ENCODE peak calls at places on chromosomes 7 and 10, in eight cellular contexts. V, B, P, J, F, Z, W and E are unnamed samples.

GRCh38 chr10:36671607-36672006 is 453.8 kb upstream of the ANKRD30A start:
- DNase-seq in F (no peak), J (peak), W (peak), P (no peak), B (no peak), V (no peak), Z (no peak), E (peak)

GRCh38 chr7:25495342-25495855 is 267.1 kb upstream of the NPVF start:
- DNase-seq in F (peak), Z (no peak), V (no peak), W (no peak), B (no peak), P (peak), J (no peak), E (no peak)

GRCh38 chr10:112250555-112250954 is 32.6 kb upstream of the TECTB start:
- DNase-seq in F (no peak), W (peak), V (no peak), Z (no peak), B (no peak), J (peak), P (no peak), E (peak)

GRCh38 chr7:85719981-85720963 is 533.4 kb upstream of the SEMA3D start:
- DNase-seq in B (no peak), Z (no peak), F (no peak), V (no peak), W (peak), J (peak), P (no peak), E (peak)

GRCh38 chr10:15146366-15146765 is 22.1 kb downstream of the NMT2 start:
- DNase-seq in J (no peak), V (no peak), Z (no peak), B (no peak), F (no peak), P (no peak), W (no peak), E (no peak)

GRCh38 chr10:27838291-27838690 is 92.7 kb upstream of the MKX start:
- DNase-seq in P (no peak), V (no peak), J (no peak), B (no peak), W (peak), F (no peak), Z (no peak), E (no peak)

GRCh38 chr10:18737841-18738240 is 78.6 kb downstream of the ARL5B start:
- DNase-seq in P (no peak), B (no peak), Z (no peak), W (peak), V (no peak), F (no peak), J (peak), E (no peak)

GRCh38 chr7:77982926-77983550 is 184.5 kb downstream of the PHTF2 start:
- DNase-seq in J (no peak), V (no peak), W (no peak), P (no peak), Z (no peak), B (no peak), F (no peak), E (peak)

GRCh38 chr10:44980309-44981171 is 1.9 kb upstream of the DEPP1 start:
- DNase-seq in V (no peak), F (peak), B (no peak), P (no peak), Z (no peak), J (no peak), W (no peak), E (peak)

GRCh38 chr10:36325815-36326214 is 683.7 kb upstream of the FZD8 start:
- DNase-seq in Z (no peak), J (no peak), V (no peak), B (no peak), P (no peak), W (no peak), F (no peak), E (no peak)

GRCh38 chr7:115707236-115707635 is 323.3 kb downstream of the TFEC start:
- DNase-seq in V (no peak), W (peak), J (peak), Z (peak), B (no peak), P (peak), F (no peak), E (peak)

GRCh38 chr7:78185149-78185745 is 386.7 kb downstream of the PHTF2 start:
- DNase-seq in F (no peak), B (no peak), W (no peak), V (no peak), J (peak), P (no peak), Z (no peak), E (no peak)

GRCh38 chr7:69104023-69104422 is 494.3 kb upstream of the AUTS2 start:
- DNase-seq in F (no peak), B (no peak), V (no peak), Z (no peak), P (no peak), W (no peak), J (no peak), E (no peak)

GRCh38 chr7:33423646-33424020 is 294.3 kb downstream of the BBS9 start:
- DNase-seq in J (no peak), Z (peak), W (no peak), F (no peak), P (no peak), B (no peak), V (no peak), E (peak)

GRCh38 chr10:13340626-13341370 is 7.3 kb downstream of the SEPHS1 start:
- DNase-seq in V (no peak), W (no peak), P (no peak), J (peak), Z (no peak), B (no peak), F (no peak), E (no peak)

GRCh38 chr7:74501298-74501697 is 47.6 kb downstream of the GTF2IRD1 start:
- DNase-seq in V (peak), J (no peak), Z (no peak), P (no peak), F (no peak), B (peak), W (no peak), E (peak)

GRCh38 chr7:138074121-138074520 is 2.1 kb upstream of the AKR1D1 start:
- DNase-seq in W (no peak), B (no peak), P (no peak), J (no peak), F (no peak), Z (no peak), V (no peak), E (peak)

GRCh38 chr7:45000096-45001032 is at the start of gene CCM2:
- DNase-seq in V (peak), W (peak), F (no peak), P (peak), Z (no peak), B (no peak), J (peak), E (no peak)

GRCh38 chr10:96442017-96442643 is 71.6 kb downstream of the TLL2 start:
- DNase-seq in F (no peak), B (no peak), P (no peak), Z (no peak), J (no peak), V (no peak), W (no peak), E (no peak)

GRCh38 chr7:139471740-139472353 is 11.6 kb downstream of the KLRG2 start:
- DNase-seq in B (no peak), Z (no peak), W (no peak), J (peak), P (no peak), F (no peak), V (no peak), E (no peak)

DNA sequence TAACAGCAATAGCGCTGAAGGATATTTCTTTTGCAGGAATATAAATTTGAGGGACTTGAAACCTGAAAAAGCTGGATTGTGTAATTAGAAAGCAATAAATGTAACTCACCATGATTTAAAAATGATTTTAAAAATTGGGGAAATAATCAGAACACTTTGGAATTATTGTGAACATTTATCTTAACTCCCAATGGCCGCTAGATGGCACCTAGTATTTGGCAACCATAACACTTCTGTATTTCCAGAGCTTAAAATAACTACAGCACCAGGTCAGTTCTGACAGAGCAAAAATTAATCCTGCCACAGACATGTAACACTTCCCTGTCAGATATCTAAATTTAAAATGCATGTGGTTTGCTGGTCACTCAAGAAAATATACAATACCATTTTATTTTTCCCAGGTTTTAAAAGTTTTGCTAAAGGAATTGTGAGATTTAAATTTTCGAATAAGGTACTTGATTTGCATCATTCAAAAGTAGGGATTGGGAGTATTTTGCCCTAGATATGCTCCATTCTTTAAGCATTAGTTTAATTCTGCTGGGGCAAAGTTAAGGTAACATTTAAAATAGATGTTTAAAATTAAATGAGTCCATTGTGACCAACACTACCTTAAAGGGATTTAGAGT is 144.5 kb downstream of the PPP1R3A start:
- DNase-seq in B (no peak), Z (peak), V (no peak), W (peak), F (no peak), P (peak), J (peak), E (peak)
- TF ChIP-seq CTCF in B (peak), Z (peak), V (peak), W (peak), F (no peak), P (peak), J (peak), E (peak)

DNA sequence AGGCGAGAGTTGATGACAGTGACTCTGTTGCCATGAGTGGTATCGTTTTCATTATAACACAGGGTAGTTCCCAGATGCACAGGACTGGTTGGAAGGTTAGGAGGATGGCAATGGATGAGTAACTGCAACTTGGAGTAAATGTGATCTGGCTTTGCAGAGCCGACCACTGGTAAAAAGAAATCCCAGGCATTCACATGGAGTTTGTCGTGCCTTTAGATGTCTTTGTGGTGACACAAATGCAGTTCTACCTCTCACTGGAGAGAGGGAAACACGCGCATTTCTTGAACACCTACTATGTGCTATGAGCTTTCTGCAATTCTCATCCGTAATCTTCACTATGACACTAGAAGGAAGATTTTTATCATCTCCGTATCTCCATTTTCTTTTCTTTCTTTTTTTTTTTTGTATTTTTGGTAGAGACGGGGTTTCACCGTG is 1.7 kb upstream of the MNX1 start:
- DNase-seq in Z (no peak), V (no peak), P (no peak), F (no peak), B (no peak), J (no peak), W (no peak), E (no peak)
- H3K4me3 ChIP-seq in Z (peak), V (no peak), P (no peak), F (no peak), B (no peak), J (no peak), W (no peak), E (no peak)

GRCh38 chr10:33406596-33406995 is 72.1 kb upstream of the NRP1 start:
- DNase-seq in B (no peak), V (no peak), Z (no peak), J (no peak), W (no peak), F (no peak), P (no peak), E (no peak)
- TF ChIP-seq CTCF in B (no peak), V (no peak), Z (no peak), J (no peak), W (no peak), F (no peak), P (no peak), E (no peak)

DNA sequence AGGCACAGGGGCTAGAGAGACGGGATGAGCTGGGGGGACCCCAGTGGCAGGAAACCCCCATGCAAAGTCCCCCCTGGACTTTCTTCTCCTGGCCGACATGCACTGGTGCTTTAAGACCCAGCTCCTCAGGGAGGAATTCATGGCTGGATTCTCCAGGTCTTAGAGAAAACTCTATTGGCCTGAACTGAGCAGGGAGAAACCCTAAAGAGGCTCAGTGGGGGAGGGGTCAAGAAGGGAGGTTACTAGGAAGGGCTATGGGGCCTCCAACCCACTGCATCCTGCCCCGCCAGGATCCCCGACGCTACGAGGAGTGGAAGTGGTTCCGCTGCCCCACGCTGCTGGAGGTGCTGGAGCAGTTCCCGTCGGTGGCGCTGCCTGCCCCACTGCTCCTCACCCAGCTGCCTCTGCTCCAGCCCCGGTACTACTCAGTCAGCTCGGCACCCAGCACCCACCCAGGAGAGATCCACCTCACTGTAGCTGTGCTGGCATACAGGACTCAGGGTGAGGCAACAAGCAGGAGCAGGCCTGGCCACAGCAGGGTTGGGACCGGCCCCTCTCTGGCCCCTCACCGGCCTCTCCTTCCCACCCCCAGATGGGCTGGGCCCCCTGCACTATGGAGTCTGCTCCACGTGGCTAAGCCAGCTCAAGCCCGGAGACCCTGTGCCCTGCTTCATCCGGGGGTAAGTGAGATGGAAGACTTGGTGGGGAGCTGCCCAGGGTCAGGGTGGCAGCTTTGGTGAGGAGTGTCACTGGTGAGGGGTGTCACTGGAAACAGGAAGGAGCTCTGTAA is 13.8 kb downstream of the ATG9B start:
- DNase-seq in J (peak), F (no peak), Z (no peak), V (no peak), B (no peak), W (peak), P (peak), E (no peak)
- H3K4me3 ChIP-seq in J (no peak), F (no peak), Z (peak), V (no peak), B (no peak), W (no peak), P (no peak), E (no peak)